ENCODE peak calls at places on chromosome 2, in four cellular contexts. N, B, U and C are unnamed samples.

GRCh38 chr2:240023792-240024191 is 1.4 kb downstream of the NDUFA10 start:
- DNase-seq in B (no peak), U (no peak), N (no peak), C (no peak)

GRCh38 chr2:219485201-219485580 is 13.5 kb upstream of the GMPPA start:
- DNase-seq in B (no peak), U (no peak), N (no peak), C (no peak)

GRCh38 chr2:169928463-169928864 is 101.2 kb downstream of the UBR3 start:
- DNase-seq in U (peak), B (peak), N (peak), C (no peak)

GRCh38 chr2:223042704-223043118 is 9.3 kb upstream of the KCNE4 start:
- DNase-seq in N (no peak), U (no peak), B (peak), C (no peak)

GRCh38 chr2:23399674-23400261 is 14.8 kb downstream of the KLHL29 start:
- DNase-seq in N (no peak), B (no peak), U (no peak), C (peak)

GRCh38 chr2:136718273-136718672 is 47.1 kb upstream of the THSD7B start:
- DNase-seq in N (no peak), U (no peak), B (no peak), C (no peak)

GRCh38 chr2:197281421-197281820 is 29.2 kb downstream of the ANKRD44 start:
- DNase-seq in B (no peak), U (no peak), N (no peak), C (no peak)

GRCh38 chr2:7621018-7621814 is 704.0 kb downstream of the RNF144A start:
- DNase-seq in B (no peak), N (no peak), U (no peak), C (no peak)

GRCh38 chr2:238731961-238732360 is 115.9 kb upstream of the TWIST2 start:
- DNase-seq in U (no peak), N (no peak), B (no peak), C (no peak)

GRCh38 chr2:65396348-65397026 is 35.9 kb downstream of the SPRED2 start:
- DNase-seq in N (no peak), B (peak), U (no peak), C (no peak)

GRCh38 chr2:189393440-189394111 is 47.7 kb upstream of the WDR75 start:
- DNase-seq in N (peak), B (peak), U (no peak), C (no peak)

GRCh38 chr2:182504903-182505302 is 78.1 kb upstream of the PDE1A start:
- DNase-seq in N (no peak), B (no peak), U (no peak), C (no peak)

GRCh38 chr2:83014462-83014861 is 1444.6 kb downstream of the SUCLG1 start:
- DNase-seq in U (no peak), N (no peak), B (no peak), C (no peak)

GRCh38 chr2:85680707-85681353 is 12.8 kb upstream of the SFTPB start:
- DNase-seq in U (no peak), B (no peak), N (no peak), C (no peak)

GRCh38 chr2:85741811-85742507 is 11.8 kb upstream of the ATOH8 start:
- DNase-seq in U (peak), N (no peak), B (peak), C (no peak)

GRCh38 chr2:120525056-120526046 is 179.4 kb downstream of the INHBB start:
- DNase-seq in U (peak), B (peak), N (no peak), C (no peak)

GRCh38 chr2:60552096-60552850 is 1.2 kb downstream of the BCL11A start:
- DNase-seq in U (peak), N (no peak), B (peak), C (no peak)

GRCh38 chr2:178142274-178143065 is 30.2 kb downstream of the RBM45 start:
- DNase-seq in N (no peak), B (no peak), U (no peak), C (no peak)

GRCh38 chr2:149077861-149078260 is 39.4 kb downstream of the LYPD6B start:
- DNase-seq in B (no peak), U (no peak), N (no peak), C (no peak)

GRCh38 chr2:240325654-240326031 is 109.8 kb upstream of the GPC1 start:
- DNase-seq in U (peak), N (no peak), B (no peak), C (no peak)

GRCh38 chr2:99442837-99443236 is 47.0 kb downstream of the REV1 start:
- DNase-seq in B (peak), U (no peak), N (no peak), C (no peak)

GRCh38 chr2:191758420-191759199 is 80.7 kb downstream of the NABP1 start:
- DNase-seq in B (peak), U (peak), N (peak), C (peak)

GRCh38 chr2:178943745-178944144 is 106.2 kb downstream of the CCDC141 start:
- DNase-seq in U (no peak), B (no peak), N (no peak), C (no peak)

GRCh38 chr2:1591461-1591770 is 152.9 kb downstream of the PXDN start:
- DNase-seq in N (no peak), B (no peak), U (no peak), C (no peak)

GRCh38 chr2:210271300-210271699 is 43.7 kb downstream of the MYL1 start:
- DNase-seq in N (no peak), U (no peak), B (no peak), C (no peak)

GRCh38 chr2:237359894-237360780 is 53.8 kb downstream of the COL6A3 start:
- DNase-seq in N (no peak), U (no peak), B (no peak), C (no peak)

GRCh38 chr2:159659474-159659873 is 43.1 kb upstream of the BAZ2B start:
- DNase-seq in U (no peak), B (no peak), N (no peak), C (no peak)

GRCh38 chr2:125572660-125573059 is 1083.3 kb upstream of the GYPC start:
- DNase-seq in N (no peak), U (no peak), B (no peak), C (no peak)

GRCh38 chr2:222561817-222562424 is 94.0 kb downstream of the FARSB start:
- DNase-seq in U (peak), N (peak), B (peak), C (peak)

GRCh38 chr2:193276560-193276959 is 1081.8 kb upstream of the TMEFF2 start:
- DNase-seq in B (no peak), N (no peak), U (no peak), C (no peak)

GRCh38 chr2:69493268-69493667 is 56.0 kb upstream of the NFU1 start:
- DNase-seq in B (no peak), U (peak), N (no peak), C (no peak)
- TF ChIP-seq RAD21 in B (peak), U (peak), N (no peak), C (no peak)

DNA sequence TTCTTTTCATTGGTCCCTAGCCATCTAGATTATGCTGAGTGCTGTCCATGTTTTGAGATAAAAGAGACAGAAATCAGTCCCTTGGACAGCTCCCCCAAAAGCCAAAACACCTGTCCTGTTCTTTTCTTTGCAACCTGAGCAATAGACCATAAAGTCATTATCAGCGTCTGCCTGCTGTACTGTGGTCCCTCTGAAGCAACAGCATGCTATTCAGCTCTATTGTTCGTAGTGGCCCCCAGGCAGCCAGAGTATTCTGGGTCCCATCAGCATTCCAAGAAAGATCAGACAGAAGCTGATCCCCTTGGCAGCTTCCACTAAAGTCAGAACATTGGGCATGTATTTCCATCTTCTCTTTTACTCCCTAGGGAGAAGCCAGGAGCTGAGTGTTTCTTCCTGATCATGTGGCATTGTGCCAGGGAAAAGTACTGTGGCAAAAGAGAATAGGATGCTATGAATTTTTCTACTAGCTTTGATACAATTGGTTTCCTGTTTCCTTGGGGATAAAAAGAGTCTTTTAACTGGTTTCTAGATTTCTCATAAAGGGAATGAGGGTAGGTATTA is 33.6 kb upstream of the ZSWIM2 start:
- DNase-seq in B (no peak), U (no peak), N (no peak), C (no peak)
- TF ChIP-seq RAD21 in B (no peak), U (no peak), N (no peak), C (no peak)

DNA sequence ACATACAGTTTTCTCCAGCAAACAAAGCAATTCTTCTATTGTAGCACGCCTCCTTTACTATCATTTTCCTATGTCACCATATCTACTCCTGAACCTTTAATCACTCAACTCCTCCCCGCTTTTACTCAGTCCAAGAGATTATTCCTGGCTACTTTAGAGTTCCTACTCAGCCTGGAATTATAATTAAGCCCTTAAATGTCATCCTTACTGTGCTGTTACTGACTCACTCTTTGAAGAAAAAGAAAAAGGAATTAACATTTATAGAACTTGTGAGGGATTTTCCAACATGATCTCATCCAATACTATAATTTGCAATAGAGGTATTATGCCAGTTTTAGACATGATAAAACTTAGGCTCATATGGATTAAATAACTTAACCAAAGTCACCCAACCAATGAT is 61.7 kb downstream of the CCDC88A start:
- DNase-seq in U (no peak), N (no peak), B (no peak), C (no peak)
- TF ChIP-seq RAD21 in U (no peak), N (no peak), B (no peak), C (no peak)

DNA sequence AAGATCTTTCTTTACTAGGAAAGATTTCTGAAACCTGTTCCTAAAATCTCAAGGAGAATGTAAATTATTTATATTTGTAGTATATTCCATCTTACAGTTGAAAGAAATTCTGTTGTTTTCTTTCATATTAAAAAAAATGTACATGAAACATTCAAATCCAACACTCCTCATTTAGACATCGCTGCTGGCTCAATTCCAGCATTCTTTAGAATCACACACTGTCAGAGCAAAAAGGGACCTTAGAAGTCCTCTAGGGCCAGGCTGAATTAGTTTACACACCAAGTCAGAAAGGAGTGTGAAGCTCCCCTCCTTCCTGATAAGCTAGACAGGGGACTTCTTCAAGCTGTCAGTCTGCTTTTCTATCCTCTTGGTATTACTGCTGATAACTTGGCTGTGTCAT is 158.6 kb upstream of the LTBP1 start:
- DNase-seq in U (no peak), N (no peak), B (no peak), C (no peak)
- TF ChIP-seq RAD21 in U (no peak), N (no peak), B (no peak), C (no peak)

DNA sequence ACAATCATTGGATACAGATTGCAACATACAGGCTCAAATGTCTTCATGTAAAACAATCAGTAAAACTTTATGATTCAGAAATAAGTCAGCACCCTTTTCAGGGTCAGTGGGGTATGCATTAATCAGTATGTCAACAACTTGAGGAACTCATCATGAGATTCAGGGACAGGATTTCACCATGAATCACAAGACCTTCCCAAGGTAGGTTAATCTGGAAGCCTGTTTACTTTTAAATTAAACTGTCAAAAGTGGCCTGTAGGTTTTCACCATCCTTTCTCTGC is 104.8 kb downstream of the SP100 start:
- DNase-seq in B (peak), N (no peak), U (no peak), C (no peak)
- TF ChIP-seq RAD21 in B (no peak), N (no peak), U (no peak), C (no peak)